ENCODE peak calls at places on chromosomes 3 and 15, in four cellular contexts. C is H9, I is PC-3, D is hepatocyte. Y is an unnamed sample.

GRCh38 chr15:33580526-33580925 is 269.8 kb downstream of the RYR3 start:
- DNase-seq in C (no peak), D (no peak), I (no peak), Y (no peak)

GRCh38 chr15:52251144-52251860 is 44.3 kb downstream of the MYO5C start:
- DNase-seq in I (no peak), D (no peak), C (no peak), Y (no peak)

GRCh38 chr3:40532252-40532651 is 7.5 kb downstream of the ZNF621 start:
- DNase-seq in C (no peak), I (no peak), D (no peak), Y (no peak)

GRCh38 chr3:53531749-53532148 is 37.3 kb downstream of the CACNA1D start:
- DNase-seq in D (peak; percentile 41), I (peak; percentile 38), C (no peak), Y (peak; percentile 43)

GRCh38 chr3:117892431-117892841 is 1142.2 kb downstream of the IGSF11 start:
- DNase-seq in C (no peak), I (no peak), D (no peak), Y (no peak)

GRCh38 chr3:133476971-133477375 is 77.1 kb downstream of the BFSP2 start:
- DNase-seq in I (no peak), C (no peak), D (peak; percentile 60), Y (peak; percentile 40)

GRCh38 chr15:83983634-83984458 is 251.7 kb upstream of the GOLGA6L4 start:
- DNase-seq in C (no peak), I (no peak), D (no peak), Y (no peak)

GRCh38 chr3:182954553-182954952 is 25.8 kb downstream of the DCUN1D1 start:
- DNase-seq in D (no peak), I (no peak), C (no peak), Y (no peak)

GRCh38 chr15:100131321-100132224 is 210.2 kb downstream of the ADAMTS17 start:
- DNase-seq in C (peak; percentile 63), I (peak; percentile 56), D (peak; percentile 30), Y (peak; percentile 44)

GRCh38 chr3:36895488-36896409 is 49.1 kb downstream of the TRANK1 start:
- DNase-seq in C (no peak), I (no peak), D (no peak), Y (no peak)

GRCh38 chr3:141355242-141355641 is 13.1 kb upstream of the ZBTB38 start:
- DNase-seq in D (no peak), I (no peak), C (no peak), Y (no peak)
- H3K27ac ChIP-seq in D (no peak overlapping the region), I (no peak overlapping the region), C (no peak overlapping the region), Y (no peak overlapping the region)

DNA sequence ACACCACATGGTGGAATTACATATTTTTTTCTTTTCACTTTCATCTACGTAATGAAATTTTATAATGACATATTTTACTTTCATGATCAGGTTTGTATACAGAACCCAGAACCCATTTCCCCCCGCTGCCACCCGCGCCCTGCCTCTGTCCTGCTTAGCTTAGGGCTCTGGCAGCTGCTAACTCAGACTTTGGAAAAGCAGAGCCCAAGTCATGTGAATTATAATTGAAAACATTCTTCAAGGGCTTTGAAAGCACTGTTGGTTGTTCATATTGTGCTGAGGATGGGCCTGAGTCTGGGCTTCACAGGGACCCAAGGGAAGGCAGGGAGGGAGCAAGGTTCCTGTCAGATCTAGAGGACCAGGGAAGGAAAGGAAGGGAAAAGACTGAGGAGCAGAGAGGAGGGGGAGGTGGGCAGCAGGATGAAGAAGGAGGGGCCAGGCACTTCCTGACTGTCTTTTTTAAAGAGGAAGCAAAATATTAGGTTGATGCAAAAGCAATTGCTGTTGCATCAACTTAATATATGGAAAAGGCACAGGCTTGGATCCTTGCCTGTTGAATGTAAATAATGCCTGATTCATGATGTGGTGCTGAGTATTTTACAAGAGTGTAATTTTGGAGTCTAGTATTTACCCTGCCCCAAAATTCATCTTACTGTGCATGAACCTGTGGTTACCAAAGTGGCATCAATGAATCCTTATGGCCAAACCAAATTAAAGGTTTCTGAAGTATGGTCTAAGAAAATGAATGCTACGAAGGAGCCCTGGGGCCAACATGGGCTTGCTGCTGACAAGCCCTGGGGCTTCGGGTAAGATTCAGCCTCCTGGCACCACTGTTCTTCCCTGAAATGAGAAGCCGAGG is 136.4 kb downstream of the MEX3B start:
- DNase-seq in D (peak; percentile 54), C (no peak), I (peak; percentile 43), Y (no peak)
- H3K27ac ChIP-seq in D (peak overlapping the region; percentile 80), C (no peak overlapping the region), I (no peak overlapping the region), Y (no peak overlapping the region)

GRCh38 chr3:32371466-32372212 is 20.0 kb upstream of the CMTM7 start:
- DNase-seq in D (no peak), C (no peak), I (no peak), Y (no peak)

GRCh38 chr3:32372213-32372490 is 19.5 kb upstream of the CMTM7 start:
- DNase-seq in C (no peak), I (no peak), D (no peak), Y (no peak)

DNA sequence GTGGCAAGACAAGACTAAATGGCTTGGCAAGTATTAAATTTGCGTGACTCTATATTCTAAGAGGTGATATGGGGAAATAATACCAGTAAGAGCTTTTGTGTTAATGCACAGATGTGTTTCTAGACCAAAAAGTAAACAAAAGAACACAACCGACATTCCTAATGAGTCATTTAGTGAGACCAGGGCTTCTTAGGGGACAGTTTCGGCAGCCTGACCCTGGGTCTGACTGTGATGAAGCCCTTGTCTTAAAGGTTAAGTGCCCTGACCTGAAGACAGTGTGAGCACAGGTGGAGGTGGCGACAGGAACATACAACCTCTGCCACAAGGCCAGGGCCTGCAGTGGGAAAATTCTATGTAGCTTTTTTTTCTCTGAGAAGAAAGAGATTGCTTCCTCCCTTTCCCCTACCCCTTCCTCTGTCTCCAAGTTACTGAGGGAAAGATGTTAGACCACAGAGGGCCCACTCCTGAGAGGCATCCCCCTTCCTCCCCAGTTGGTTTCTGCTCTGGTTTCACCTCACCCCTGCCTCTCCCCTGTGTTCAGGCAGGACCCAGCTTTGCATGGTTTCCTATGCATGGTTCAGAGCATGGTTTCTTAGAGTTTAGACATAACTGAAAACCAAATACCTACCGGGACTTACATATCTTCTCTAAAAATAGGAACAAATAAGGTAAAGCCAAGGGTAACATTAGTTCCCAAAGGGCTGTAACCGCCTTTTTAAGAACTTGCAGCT is 24.9 kb upstream of the CMTM7 start:
- DNase-seq in D (no peak), C (no peak), I (peak; percentile 72), Y (no peak)
- H3K27ac ChIP-seq in D (peak overlapping the region; percentile 48), C (no peak overlapping the region), I (peak overlapping the region; percentile 37), Y (no peak overlapping the region)

GRCh38 chr15:98549003-98549402 is 99.3 kb upstream of the IGF1R start:
- DNase-seq in C (no peak), D (no peak), I (no peak), Y (no peak)
- H3K27ac ChIP-seq in C (no peak overlapping the region), D (peak overlapping the region; percentile 91), I (no peak overlapping the region), Y (no peak overlapping the region)

DNA sequence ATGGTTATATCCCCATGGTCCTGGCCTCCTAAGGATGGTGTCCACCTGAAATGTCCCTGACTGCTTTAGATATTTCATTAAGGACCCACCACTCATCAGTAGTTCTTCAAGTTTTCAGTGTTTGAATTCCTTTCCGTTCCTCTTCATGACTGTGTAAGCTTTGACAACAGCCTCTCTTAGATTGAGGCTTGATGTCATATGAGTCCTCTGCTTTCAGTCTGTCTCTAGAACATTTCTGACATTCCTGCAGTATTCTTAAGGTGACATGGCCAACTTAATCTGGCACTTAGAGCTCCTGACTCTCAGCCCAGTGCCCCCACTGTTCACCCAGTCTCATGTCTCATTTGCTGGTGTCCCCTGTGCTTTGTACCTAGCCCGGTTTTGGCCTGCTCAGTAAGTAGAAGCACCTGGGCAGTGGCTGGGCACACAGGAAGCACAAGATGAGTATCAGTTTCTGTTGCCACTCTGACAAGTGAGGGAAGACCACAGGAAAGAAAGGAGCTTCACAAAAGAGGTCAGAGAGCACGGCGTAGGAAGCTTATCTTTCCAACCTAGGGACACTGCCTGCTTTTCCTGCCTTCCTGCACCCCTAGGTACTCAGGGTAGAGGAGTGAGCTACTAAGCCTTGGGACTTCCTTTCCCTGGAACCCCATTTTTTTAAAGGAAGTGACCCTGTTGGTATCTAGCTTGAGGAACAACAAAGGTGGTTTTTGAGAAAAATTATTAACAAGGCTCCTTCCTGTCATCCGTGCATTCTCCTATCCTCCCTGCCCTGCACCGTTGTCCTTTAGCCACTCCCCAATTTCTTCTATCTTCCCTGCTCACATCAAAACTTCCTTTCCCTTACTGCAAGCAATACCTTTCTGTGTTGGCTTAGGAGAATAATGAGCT is 103.1 kb downstream of the KLHL25 start:
- DNase-seq in I (no peak), D (no peak), C (no peak), Y (no peak)
- H3K27ac ChIP-seq in I (no peak overlapping the region), D (no peak overlapping the region), C (no peak overlapping the region), Y (peak overlapping the region; percentile 81)

DNA sequence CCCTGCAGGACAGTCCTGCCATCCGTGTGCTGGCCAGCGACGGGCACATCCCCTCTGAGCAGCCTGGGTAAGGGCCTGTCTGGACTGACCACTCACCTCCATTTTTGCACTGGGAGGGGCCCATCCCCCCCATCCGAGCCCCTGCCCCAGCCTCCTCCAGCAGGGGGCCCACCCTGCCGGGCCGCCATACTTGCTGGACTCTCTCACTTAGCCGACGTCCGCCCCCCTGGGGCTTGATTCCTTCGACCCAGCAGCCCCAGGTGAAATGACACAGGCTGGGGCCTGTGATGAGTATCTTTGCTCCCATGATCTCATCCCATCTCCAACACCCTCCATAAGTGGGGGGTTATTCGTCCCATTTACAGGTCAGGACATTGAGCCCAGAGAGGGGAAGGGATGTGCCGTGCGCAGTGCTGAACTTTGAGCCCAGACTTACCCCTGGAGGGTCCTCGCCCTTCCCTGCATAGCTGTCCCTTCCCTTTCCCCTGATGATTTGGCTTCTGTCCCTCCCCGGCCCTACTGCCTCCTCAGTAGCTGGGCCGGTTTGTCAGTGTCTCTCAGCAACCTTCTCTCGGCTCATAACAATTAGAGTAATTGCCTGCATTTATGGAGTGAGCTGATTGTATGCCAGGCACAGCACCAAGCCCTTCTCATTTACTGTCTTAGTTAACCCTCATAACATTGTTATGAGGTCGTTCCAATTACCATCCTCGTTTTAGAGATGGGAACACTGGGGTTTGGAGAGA is 4.2 kb downstream of the LMAN1L start:
- DNase-seq in D (no peak), C (no peak), I (no peak), Y (no peak)
- H3K27ac ChIP-seq in D (no peak overlapping the region), C (no peak overlapping the region), I (peak overlapping the region; percentile 22), Y (peak overlapping the region; percentile 50)

DNA sequence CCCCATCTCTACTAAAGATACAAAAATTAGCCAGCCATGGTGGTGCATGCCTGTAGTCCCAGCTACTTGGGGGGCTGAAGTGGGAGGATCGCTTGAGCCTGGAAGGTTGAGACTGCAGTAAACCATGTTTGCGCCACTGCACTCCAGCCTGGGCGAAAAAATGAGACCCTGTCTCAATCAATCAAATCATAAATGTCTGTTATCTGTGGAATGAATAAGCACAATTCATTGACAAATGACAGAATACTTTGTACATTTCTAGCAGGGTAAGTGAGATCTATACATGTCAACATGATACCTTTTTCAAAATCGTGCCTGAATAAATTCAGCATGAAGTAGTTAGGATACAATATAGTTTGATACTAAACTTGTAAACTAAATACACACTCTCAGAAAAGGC is 181.2 kb downstream of the FOXP1 start:
- DNase-seq in D (no peak), I (no peak), C (no peak), Y (no peak)
- H3K27ac ChIP-seq in D (no peak overlapping the region), I (no peak overlapping the region), C (no peak overlapping the region), Y (no peak overlapping the region)